ENCODE peak calls at places on chromosomes 4 and X, in eight cellular contexts. A is left lung, K is T-helper 1 cell, N is amygdala, U is A172, B is fibroblast of pulmonary artery, H is dorsolateral prefrontal cortex, C is H9. T is an unnamed sample.

GRCh38 chr4:2671267-2671895 is 84.8 kb downstream of the TNIP2 start:
- DNase-seq in A (no peak), K (no peak), N (no peak), U (no peak), B (no peak), H (no peak), C (no peak), T (no peak)

GRCh38 chr4:77044458-77045124 is 31.2 kb downstream of the CCNI start:
- DNase-seq in A (no peak), K (no peak), N (no peak), U (peak; percentile 24), B (peak; percentile 68), H (no peak), C (no peak), T (no peak)

GRCh38 chr4:143344011-143344410 is 7.3 kb downstream of the GAB1 start:
- DNase-seq in A (no peak), K (no peak), N (no peak), U (no peak), B (no peak), H (no peak), C (no peak), T (peak; percentile 41)

GRCh38 chr4:187865914-187866313 is 129.7 kb upstream of the ZFP42 start:
- DNase-seq in A (no peak), K (no peak), N (no peak), U (no peak), B (no peak), H (no peak), C (no peak), T (no peak)

GRCh38 chr4:154707877-154708276 is 35.9 kb upstream of the LRAT start:
- DNase-seq in A (no peak), K (no peak), N (no peak), U (peak; percentile 3), B (no peak), H (no peak), C (no peak), T (peak; percentile 8)

GRCh38 chr4:145231906-145232700 is 51.7 kb upstream of the OTUD4 start:
- DNase-seq in A (no peak), K (no peak), N (no peak), U (peak; percentile 24), B (peak; percentile 62), H (no peak), C (no peak), T (no peak)

GRCh38 chrX:153926863-153927685 is 1.0 kb upstream of the ARHGAP4 start:
- DNase-seq in A (peak; percentile 79), K (peak; percentile 73), N (no peak), U (peak; percentile 69), B (peak; percentile 57), H (no peak), C (peak; percentile 61), T (no peak)

GRCh38 chrX:107450823-107451509 is 1.5 kb downstream of the FRMPD3 start:
- DNase-seq in A (no peak), K (no peak), N (no peak), U (no peak), B (no peak), H (peak; percentile 36), C (peak; percentile 86), T (no peak)

GRCh38 chrX:74535211-74535621 is 79.2 kb downstream of the RLIM start:
- DNase-seq in A (no peak), K (no peak), N (no peak), U (no peak), B (peak; percentile 70), H (peak; percentile 36), C (peak; percentile 49), T (peak; percentile 40)

GRCh38 chr4:113835005-113835404 is 73.5 kb upstream of the CAMK2D start:
- DNase-seq in A (no peak), K (no peak), N (no peak), U (peak; percentile 10), B (peak; percentile 67), H (no peak), C (no peak), T (no peak)

GRCh38 chr4:164307262-164307661 is 446.7 kb upstream of the SMIM31 start:
- DNase-seq in A (no peak), K (no peak), N (no peak), U (no peak), B (no peak), H (no peak), C (no peak), T (no peak)

GRCh38 chr4:89136525-89136924 is 25.2 kb downstream of the TIGD2 start:
- DNase-seq in A (no peak), K (no peak), N (no peak), U (peak; percentile 71), B (no peak), H (no peak), C (no peak), T (no peak)

GRCh38 chrX:10749113-10749512 is 128.7 kb upstream of the MID1 start:
- DNase-seq in A (no peak), K (no peak), N (no peak), U (no peak), B (no peak), H (no peak), C (no peak), T (no peak)

GRCh38 chr4:7756071-7756470 is 183.6 kb downstream of the AFAP1 start:
- DNase-seq in A (no peak), K (no peak), N (no peak), U (no peak), B (no peak), H (no peak), C (no peak), T (no peak)

GRCh38 chr4:109945056-109945455 is 32.4 kb downstream of the EGF start:
- DNase-seq in A (no peak), K (no peak), N (no peak), U (peak; percentile 8), B (no peak), H (no peak), C (no peak), T (no peak)

GRCh38 chr4:24750106-24750505 is 45.3 kb upstream of the SOD3 start:
- DNase-seq in A (no peak), K (no peak), N (no peak), U (no peak), B (no peak), H (no peak), C (no peak), T (no peak)

GRCh38 chr4:97938141-97938540 is 205.1 kb downstream of the STPG2 start:
- DNase-seq in A (no peak), K (no peak), N (no peak), U (no peak), B (no peak), H (no peak), C (no peak), T (no peak)

GRCh38 chr4:67545996-67546356 is 673 bp upstream of the CENPC start:
- DNase-seq in A (no peak), K (no peak), N (no peak), U (no peak), B (no peak), H (peak; percentile 14), C (no peak), T (no peak)

GRCh38 chrX:1606476-1606875 is 8.4 kb upstream of the ASMT start:
- DNase-seq in A (no peak), K (no peak), N (no peak), U (no peak), B (no peak), H (no peak), C (no peak), T (no peak)

GRCh38 chr4:136121431-136121830 is 1410.9 kb downstream of the PCDH18 start:
- DNase-seq in A (no peak), K (no peak), N (no peak), U (no peak), B (no peak), H (no peak), C (no peak), T (no peak)

GRCh38 chrX:120739300-120739699 is 109.4 kb upstream of the C1GALT1C1 start:
- DNase-seq in A (no peak), K (no peak), N (no peak), U (no peak), B (no peak), H (no peak), C (no peak), T (no peak)

GRCh38 chr4:83364312-83364711 is 29.7 kb upstream of the HPSE start:
- DNase-seq in A (no peak), K (no peak), N (no peak), U (no peak), B (no peak), H (no peak), C (no peak), T (no peak)

GRCh38 chr4:168503652-168504362 is 7.0 kb downstream of the PALLD start:
- DNase-seq in A (no peak), K (no peak), N (no peak), U (no peak), B (peak; percentile 77), H (no peak), C (no peak), T (no peak)

GRCh38 chrX:78102100-78102499 is 1.9 kb upstream of the PGK1 start:
- DNase-seq in A (no peak), K (no peak), N (no peak), U (no peak), B (no peak), H (no peak), C (no peak), T (no peak)

GRCh38 chr4:165872443-165873297 is at the start of gene TLL1:
- DNase-seq in A (no peak), K (no peak), N (no peak), U (peak; percentile 9), B (peak; percentile 44), H (peak; percentile 73), C (peak; percentile 34), T (no peak)

GRCh38 chr4:108941914-108942379 is 179.1 kb upstream of the ETNPPL start:
- DNase-seq in A (no peak), K (no peak), N (no peak), U (no peak), B (no peak), H (no peak), C (no peak), T (no peak)

GRCh38 chr4:8400641-8401325 is 39.7 kb downstream of the ACOX3 start:
- DNase-seq in A (no peak), K (no peak), N (no peak), U (no peak), B (no peak), H (no peak), C (no peak), T (no peak)